ENCODE peak calls at places on chromosomes 12 and 14, in five cellular contexts. W is CD8-positive, alpha-beta memory T cell; X is adipocyte; Z is esophagus squamous epithelium; S is spleen. L is an unnamed sample.

GRCh38 chr12:132638541-132639408 is 20.2 kb downstream of the P2RX2 start:
- DNase-seq in W (no peak), X (peak; percentile 47), Z (no peak), S (peak; percentile 61), L (peak; percentile 17)

GRCh38 chr14:91963465-91963864 is 16.0 kb upstream of the FBLN5 start:
- DNase-seq in W (no peak), X (no peak), Z (no peak), S (no peak), L (no peak)

GRCh38 chr12:18431776-18432175 is 170.5 kb downstream of the PIK3C2G start:
- DNase-seq in W (no peak), X (no peak), Z (no peak), S (no peak), L (no peak)

GRCh38 chr14:79732911-79733310 is 478.4 kb downstream of the DIO2 start:
- DNase-seq in W (no peak), X (peak; percentile 14), Z (no peak), S (no peak), L (peak; percentile 39)

GRCh38 chr12:46965880-46966279 is 113.5 kb upstream of the PCED1B start:
- DNase-seq in W (no peak), X (no peak), Z (no peak), S (no peak), L (no peak)

GRCh38 chr12:110683888-110684287 is 5.0 kb downstream of the HVCN1 start:
- DNase-seq in W (no peak), X (no peak), Z (no peak), S (no peak), L (no peak)

GRCh38 chr14:70188608-70189540 is at the start of gene SLC8A3:
- DNase-seq in W (no peak), X (peak; percentile 59), Z (no peak), S (peak; percentile 76), L (no peak)

GRCh38 chr14:54047645-54048308 is 91.2 kb upstream of the BMP4 start:
- DNase-seq in W (no peak), X (no peak), Z (no peak), S (no peak), L (no peak)

GRCh38 chr12:49358548-49359141 is 8.6 kb upstream of the SPATS2 start:
- DNase-seq in W (peak; percentile 63), X (peak; percentile 83), Z (no peak), S (no peak), L (no peak)

GRCh38 chr14:91830777-91831176 is 36.6 kb downstream of the TC2N start:
- DNase-seq in W (no peak), X (no peak), Z (no peak), S (no peak), L (no peak)

GRCh38 chr12:6332459-6332858 is 9.4 kb downstream of the TNFRSF1A start:
- DNase-seq in W (no peak), X (peak; percentile 77), Z (no peak), S (no peak), L (no peak)

GRCh38 chr14:37466623-37467088 is 128.4 kb downstream of the FOXA1 start:
- DNase-seq in W (no peak), X (peak; percentile 25), Z (no peak), S (no peak), L (no peak)

GRCh38 chr14:77186911-77187648 is 5.5 kb downstream of the TMEM63C start:
- DNase-seq in W (no peak), X (no peak), Z (no peak), S (no peak), L (no peak)

GRCh38 chr14:90815817-90816662 is at the start of gene TTC7B:
- DNase-seq in W (no peak), X (peak; percentile 84), Z (no peak), S (peak; percentile 88), L (no peak)

GRCh38 chr12:30507576-30507975 is 188.1 kb downstream of the IPO8 start:
- DNase-seq in W (no peak), X (no peak), Z (no peak), S (no peak), L (no peak)

GRCh38 chr12:67077617-67078016 is 191.5 kb upstream of the CAND1 start:
- DNase-seq in W (no peak), X (peak; percentile 54), Z (no peak), S (no peak), L (peak; percentile 6)

GRCh38 chr12:10098762-10099161 is at the start of gene CLEC1A:
- DNase-seq in W (no peak), X (peak; percentile 3), Z (no peak), S (no peak), L (peak; percentile 11)

GRCh38 chr12:57452937-57453509 is 2.1 kb upstream of the INHBE start:
- DNase-seq in W (no peak), X (peak; percentile 92), Z (no peak), S (peak; percentile 90), L (no peak)

GRCh38 chr12:94327819-94328218 is 131.8 kb downstream of the CEP83 start:
- DNase-seq in W (no peak), X (peak; percentile 28), Z (no peak), S (no peak), L (no peak)

GRCh38 chr14:91464615-91465205 is 45.4 kb downstream of the PPP4R3A start:
- DNase-seq in W (no peak), X (no peak), Z (no peak), S (no peak), L (no peak)

GRCh38 chr12:46494424-46494823 is 121.9 kb upstream of the SLC38A2 start:
- DNase-seq in W (no peak), X (peak; percentile 68), Z (no peak), S (no peak), L (no peak)

GRCh38 chr12:90027889-90028570 is 319.4 kb upstream of the ATP2B1 start:
- DNase-seq in W (no peak), X (no peak), Z (no peak), S (no peak), L (peak; percentile 44)

GRCh38 chr14:63896278-63896720 is 43.5 kb downstream of the SYNE2 start:
- DNase-seq in W (no peak), X (peak; percentile 97), Z (no peak), S (no peak), L (peak; percentile 47)

GRCh38 chr12:132143328-132144071 is 619 bp downstream of the DDX51 start:
- DNase-seq in W (no peak), X (peak; percentile 40), Z (no peak), S (peak; percentile 88), L (no peak)

GRCh38 chr12:57096099-57096572 is 7.2 kb downstream of the NAB2 start:
- DNase-seq in W (no peak), X (no peak), Z (no peak), S (no peak), L (no peak)

GRCh38 chr12:97275261-97276197 is 187.1 kb upstream of the RMST start:
- DNase-seq in W (no peak), X (no peak), Z (no peak), S (no peak), L (no peak)

GRCh38 chr14:94469261-94469660 is 6.7 kb downstream of the SERPINA9 start:
- DNase-seq in W (no peak), X (no peak), Z (no peak), S (no peak), L (no peak)

DNA sequence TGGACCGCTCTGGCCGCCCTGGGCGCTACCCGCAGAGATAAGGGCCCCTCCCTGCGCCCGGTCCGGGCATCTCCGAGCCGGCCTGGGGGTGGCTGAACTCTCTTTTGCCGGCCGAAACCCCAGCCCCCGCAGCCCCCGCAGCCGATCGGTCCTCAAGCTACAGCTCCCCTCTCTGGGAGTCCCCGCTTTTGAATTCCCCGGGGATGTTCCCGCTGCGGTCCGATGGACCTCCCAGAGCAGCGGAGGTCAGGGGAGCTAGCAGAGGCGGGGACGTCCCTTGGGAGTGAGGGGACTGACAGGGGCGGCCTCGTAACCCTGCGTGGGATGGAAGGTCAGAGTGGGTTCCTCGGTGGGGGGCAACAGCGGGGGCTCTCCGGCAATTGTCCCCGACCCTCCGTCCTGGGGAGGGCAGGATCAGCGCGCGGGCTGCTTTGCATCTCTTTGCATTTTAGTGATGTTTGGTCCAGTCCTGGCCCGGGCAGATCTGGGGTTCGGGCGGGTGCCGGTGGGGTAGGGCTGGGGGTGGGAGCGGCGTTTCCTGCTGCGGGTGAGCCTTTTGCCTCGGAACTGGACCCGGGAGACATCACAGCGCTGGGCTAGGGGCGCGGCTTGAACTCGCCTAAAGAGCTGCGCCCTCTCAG is at the start of gene CRIP1:
- DNase-seq in W (no peak), X (no peak), Z (no peak), S (no peak), L (no peak)
- H3K27me3 ChIP-seq in W (no peaks in the 10 kb centered on the region), X (peaks cover 5% of the 10 kb centered on the region), Z (peaks cover 23% of the 10 kb centered on the region), S (peaks cover 36% of the 10 kb centered on the region), L (peaks cover 6% of the 10 kb centered on the region)

DNA sequence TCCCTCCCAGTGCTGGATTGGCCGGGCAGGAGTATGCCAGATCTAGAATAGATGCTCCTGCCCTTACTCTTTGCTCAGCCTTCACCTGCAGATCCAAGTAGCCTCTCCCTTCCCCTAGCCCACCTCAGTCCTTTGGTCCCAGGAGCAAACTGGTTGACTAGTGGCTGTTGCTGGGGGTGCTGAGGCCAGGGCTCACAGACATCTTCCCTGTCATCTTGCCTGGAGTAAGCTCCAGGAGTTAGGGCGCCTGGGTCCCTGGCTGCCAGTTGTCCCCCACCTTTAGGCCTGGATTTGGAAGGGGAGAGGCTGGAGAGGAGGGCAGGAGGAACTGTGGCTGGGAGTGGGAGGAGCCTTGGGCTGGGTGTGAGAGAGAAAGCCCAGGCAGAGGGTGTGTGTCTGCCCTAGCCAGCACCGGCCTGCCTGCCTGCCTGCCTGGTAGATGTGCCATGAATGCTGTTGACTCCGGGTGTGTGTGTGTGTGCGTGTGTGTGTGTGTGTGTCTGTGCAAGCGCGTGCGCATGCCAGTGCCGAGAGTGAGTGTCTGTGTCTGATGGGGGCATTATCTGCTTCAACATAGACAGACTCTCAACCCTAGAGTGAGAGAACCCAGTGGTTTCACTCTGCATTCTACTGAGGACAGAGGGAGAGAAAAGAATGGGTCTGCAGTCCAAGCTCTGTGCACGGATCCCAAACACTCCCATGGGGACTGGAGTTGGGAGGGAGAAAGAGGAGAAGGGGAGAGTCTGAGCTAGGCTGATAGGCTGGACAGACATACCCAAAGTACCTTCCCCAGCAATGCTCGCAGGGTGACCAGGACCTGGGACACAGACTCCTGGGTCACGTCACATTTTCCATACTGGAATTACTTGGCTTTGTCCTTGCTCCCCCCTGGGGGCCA is 881 bp upstream of the RARG start:
- DNase-seq in W (peak; percentile 41), X (peak; percentile 66), Z (no peak), S (no peak), L (no peak)
- H3K4me3 ChIP-seq in W (peak overlapping the region; percentile 76), X (peak overlapping the region; percentile 69), Z (peak overlapping the region; percentile 78), S (peak overlapping the region; percentile 41), L (peak overlapping the region; percentile 67)

GRCh38 chr14:22483863-22484593 is 105.0 kb downstream of the DAD1 start:
- DNase-seq in W (no peak), X (no peak), Z (no peak), S (no peak), L (no peak)
- H3K27me3 ChIP-seq in W (no peaks in the 10 kb centered on the region), X (peaks cover 36% of the 10 kb centered on the region), Z (peaks cover 58% of the 10 kb centered on the region), S (no peaks in the 10 kb centered on the region), L (peaks cover 23% of the 10 kb centered on the region)

GRCh38 chr14:88322505-88323085 is 474 bp downstream of the KCNK10 start:
- DNase-seq in W (no peak), X (no peak), Z (no peak), S (no peak), L (no peak)
- H3K4me3 ChIP-seq in W (no peak overlapping the region), X (peak overlapping the region; percentile 27), Z (peak overlapping the region; percentile 49), S (no peak overlapping the region), L (no peak overlapping the region)

GRCh38 chr12:54049164-54049563 is 4.5 kb upstream of the HOXC4 start:
- DNase-seq in W (no peak), X (no peak), Z (no peak), S (no peak), L (no peak)

GRCh38 chr12:54046809-54047159 is 6.9 kb upstream of the HOXC4 start:
- DNase-seq in W (no peak), X (no peak), Z (no peak), S (peak; percentile 62), L (no peak)

GRCh38 chr12:54047160-54047963 is 6.3 kb upstream of the HOXC4 start:
- DNase-seq in W (no peak), X (no peak), Z (no peak), S (peak; percentile 47), L (no peak)

GRCh38 chr12:54048694-54049093 is 4.9 kb upstream of the HOXC4 start:
- DNase-seq in W (no peak), X (no peak), Z (no peak), S (no peak), L (no peak)

GRCh38 chr12:54047964-54048303 is 5.7 kb upstream of the HOXC4 start:
- DNase-seq in W (no peak), X (no peak), Z (no peak), S (no peak), L (no peak)
- H3K27me3 ChIP-seq in W (peaks cover 86% of the 10 kb centered on the region), X (no peaks in the 10 kb centered on the region), Z (peaks cover 87% of the 10 kb centered on the region), S (peaks cover 100% of the 10 kb centered on the region), L (peaks cover 32% of the 10 kb centered on the region)

L was measured in BJ.